ENCODE peak calls at places on chromosomes 1 and 21, in eight cellular contexts. F is endothelial cell of umbilical vein; M is K562; Y is OCI-LY7; G is vagina; L is psoas muscle; E is CD8-positive, alpha-beta T cell; X is body of pancreas. K is an unnamed sample.

GRCh38 chr1:58816747-58817221 is 32.9 kb upstream of the JUN start:
- DNase-seq in F (no peak), M (no peak), Y (no peak), G (no peak), L (no peak), E (no peak), X (no peak), K (no peak)

GRCh38 chr1:171743014-171743870 is 1.4 kb upstream of the VAMP4 start:
- DNase-seq in F (peak; percentile 56), M (no peak), Y (no peak), G (no peak), L (no peak), E (no peak), X (no peak), K (no peak)

GRCh38 chr1:59113876-59114457 is 182.9 kb upstream of the FGGY start:
- DNase-seq in F (no peak), M (no peak), Y (no peak), G (no peak), L (no peak), E (no peak), X (no peak), K (no peak)

GRCh38 chr1:116769561-116769977 is 15.3 kb downstream of the CD2 start:
- DNase-seq in F (no peak), M (no peak), Y (peak; percentile 92), G (no peak), L (no peak), E (peak; percentile 69), X (no peak), K (peak; percentile 68)

GRCh38 chr1:88935522-88936222 is 44.3 kb upstream of the GTF2B start:
- DNase-seq in F (peak; percentile 44), M (peak; percentile 49), Y (peak; percentile 59), G (no peak), L (no peak), E (peak; percentile 8), X (no peak), K (peak; percentile 41)

GRCh38 chr1:159562680-159563079 is 24.9 kb upstream of the APCS start:
- DNase-seq in F (no peak), M (no peak), Y (no peak), G (no peak), L (no peak), E (no peak), X (no peak), K (no peak)

GRCh38 chr1:36555041-36555440 is 72.3 kb upstream of the CSF3R start:
- DNase-seq in F (no peak), M (no peak), Y (no peak), G (no peak), L (no peak), E (no peak), X (no peak), K (no peak)

GRCh38 chr1:8016244-8017241 is 9.6 kb downstream of the ERRFI1 start:
- DNase-seq in F (no peak), M (no peak), Y (no peak), G (no peak), L (no peak), E (no peak), X (no peak), K (no peak)

DNA sequence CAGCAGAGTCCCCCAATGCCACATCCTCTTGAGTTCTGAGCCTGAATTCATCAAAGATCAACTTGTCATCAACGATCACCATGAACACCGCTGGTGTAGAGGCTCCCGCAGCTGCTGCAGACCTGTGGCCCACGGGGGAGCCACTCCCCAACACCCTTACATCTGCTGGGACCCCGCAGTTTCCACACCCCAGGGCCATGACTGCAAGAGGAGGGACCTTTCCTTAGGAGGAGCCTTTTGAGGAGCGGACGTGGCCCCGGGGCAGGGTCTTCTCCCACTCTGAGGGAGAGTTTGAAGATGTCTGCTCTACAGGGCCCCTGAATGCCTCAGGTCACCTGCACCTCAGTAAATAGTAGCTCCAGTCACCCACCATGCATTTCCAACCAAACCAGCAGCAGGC is 2.7 kb downstream of the PRDM15 start:
- DNase-seq in F (no peak), M (no peak), Y (peak; percentile 41), G (no peak), L (no peak), E (no peak), X (no peak), K (no peak)
- H3K9me3 ChIP-seq in F (no peaks in the 10 kb centered on the region), M (no peaks in the 10 kb centered on the region), Y (no peaks in the 10 kb centered on the region), G (no peaks in the 10 kb centered on the region), L (no peaks in the 10 kb centered on the region), E (no peaks in the 10 kb centered on the region), X (no peaks in the 10 kb centered on the region), K (no peaks in the 10 kb centered on the region)

GRCh38 chr1:92949937-92950817 is 11.1 kb downstream of the DIPK1A start:
- DNase-seq in F (no peak), M (no peak), Y (peak; percentile 54), G (no peak), L (no peak), E (no peak), X (no peak), K (no peak)

GRCh38 chr1:92953491-92953890 is 7.8 kb downstream of the DIPK1A start:
- DNase-seq in F (no peak), M (no peak), Y (peak; percentile 79), G (no peak), L (no peak), E (no peak), X (no peak), K (no peak)

GRCh38 chr1:92952714-92953113 is 8.5 kb downstream of the DIPK1A start:
- DNase-seq in F (no peak), M (no peak), Y (no peak), G (no peak), L (no peak), E (no peak), X (no peak), K (no peak)

GRCh38 chr1:92948071-92948470 is 13.2 kb downstream of the DIPK1A start:
- DNase-seq in F (no peak), M (no peak), Y (no peak), G (no peak), L (no peak), E (no peak), X (no peak), K (no peak)

DNA sequence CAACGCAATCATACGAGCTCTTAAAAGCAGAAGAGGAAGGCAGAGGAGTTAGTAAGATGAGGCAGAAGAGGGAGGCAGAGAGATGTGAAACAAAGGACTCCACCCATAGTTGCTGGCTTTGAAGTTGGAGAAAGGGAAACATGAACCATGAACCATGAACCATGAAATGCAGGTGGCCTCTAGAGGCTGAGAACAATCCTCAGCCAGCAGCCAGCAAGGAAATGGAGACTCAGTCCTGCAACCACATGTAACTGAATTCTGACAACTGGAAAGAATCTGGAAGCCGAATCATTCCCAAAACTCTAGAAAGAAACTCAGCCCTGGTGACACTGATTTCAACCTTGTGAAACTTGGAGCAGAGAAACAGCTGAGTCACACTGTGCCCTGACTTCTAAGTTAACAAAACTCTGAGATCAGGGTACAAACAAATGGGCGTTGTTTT is 10.1 kb downstream of the DIPK1A start:
- DNase-seq in F (no peak), M (no peak), Y (peak; percentile 94), G (no peak), L (no peak), E (no peak), X (peak; percentile 12), K (peak; percentile 78)
- H3K4me3 ChIP-seq in F (no peak overlapping the region), M (no peak overlapping the region), Y (peak overlapping the region; percentile 55), G (no peak overlapping the region), L (no peak overlapping the region), E (no peak overlapping the region), X (no peak overlapping the region), K (no peak overlapping the region)

GRCh38 chr1:3011631-3012510 is 9.4 kb upstream of the ACTRT2 start:
- DNase-seq in F (no peak), M (no peak), Y (no peak), G (no peak), L (no peak), E (no peak), X (peak; percentile 13), K (no peak)
- H3K9me3 ChIP-seq in F (peaks cover 2% of the 10 kb centered on the region), M (no peaks in the 10 kb centered on the region), Y (peaks cover 10% of the 10 kb centered on the region), G (no peaks in the 10 kb centered on the region), L (no peaks in the 10 kb centered on the region), E (peaks cover 3% of the 10 kb centered on the region), X (no peaks in the 10 kb centered on the region), K (peaks cover 2% of the 10 kb centered on the region)

GRCh38 chr1:207885129-207886032 is 25.5 kb downstream of the CD34 start:
- DNase-seq in F (peak; percentile 94), M (peak; percentile 91), Y (peak; percentile 76), G (peak; percentile 86), L (peak; percentile 83), E (peak; percentile 74), X (peak; percentile 91), K (peak; percentile 80)

GRCh38 chr1:207883660-207884245 is 27.2 kb downstream of the CD34 start:
- DNase-seq in F (no peak), M (no peak), Y (no peak), G (peak; percentile 81), L (no peak), E (no peak), X (no peak), K (no peak)

GRCh38 chr1:207884276-207885029 is 26.5 kb downstream of the CD34 start:
- DNase-seq in F (no peak), M (no peak), Y (no peak), G (peak; percentile 83), L (no peak), E (no peak), X (no peak), K (no peak)

GRCh38 chr1:207882692-207883091 is 28.2 kb downstream of the CD34 start:
- DNase-seq in F (no peak), M (no peak), Y (no peak), G (peak; percentile 56), L (no peak), E (no peak), X (no peak), K (no peak)

GRCh38 chr1:207883104-207883651 is 27.7 kb downstream of the CD34 start:
- DNase-seq in F (no peak), M (no peak), Y (no peak), G (no peak), L (no peak), E (no peak), X (no peak), K (peak; percentile 44)
- H3K4me3 ChIP-seq in F (no peak overlapping the region), M (no peak overlapping the region), Y (no peak overlapping the region), G (no peak overlapping the region), L (no peak overlapping the region), E (peak overlapping the region; percentile 51), X (no peak overlapping the region), K (no peak overlapping the region)

DNA sequence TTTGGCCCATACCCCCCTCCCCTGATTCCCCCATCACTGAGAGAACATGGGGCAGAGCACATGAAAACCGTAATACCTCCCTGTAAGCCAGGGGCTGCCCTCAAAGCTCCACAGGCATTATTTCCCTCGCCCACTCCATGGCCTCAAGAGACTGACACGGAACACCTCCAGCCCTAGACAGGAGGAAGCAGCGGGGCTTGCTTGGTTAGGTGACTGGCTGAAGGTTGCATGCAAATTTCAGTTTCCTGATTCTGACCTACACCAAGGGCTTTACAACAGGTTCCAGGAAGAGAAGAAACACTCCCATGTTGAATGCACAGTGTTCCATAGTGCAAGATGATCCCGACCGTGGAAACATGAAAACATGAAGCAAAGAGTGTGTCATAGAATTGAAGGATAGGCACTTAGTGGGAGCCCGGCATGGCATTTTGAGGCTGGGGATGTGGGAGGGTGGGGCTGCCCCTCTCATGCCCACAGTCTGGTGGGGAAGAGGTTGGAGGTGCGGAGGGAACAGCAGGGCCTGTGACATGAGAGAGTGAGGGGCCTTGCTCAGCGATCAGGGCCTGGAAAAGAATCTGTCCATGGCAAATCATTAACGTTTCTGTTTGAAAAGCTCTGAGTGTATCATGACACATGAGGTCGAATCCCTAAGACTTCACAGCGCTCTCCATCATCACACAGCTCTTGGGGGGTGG is 33.5 kb downstream of the GPR137B start:
- DNase-seq in F (no peak), M (peak; percentile 4), Y (peak; percentile 16), G (no peak), L (no peak), E (no peak), X (no peak), K (no peak)
- H3K9me3 ChIP-seq in F (no peaks in the 10 kb centered on the region), M (no peaks in the 10 kb centered on the region), Y (no peaks in the 10 kb centered on the region), G (no peaks in the 10 kb centered on the region), L (no peaks in the 10 kb centered on the region), E (no peaks in the 10 kb centered on the region), X (no peaks in the 10 kb centered on the region), K (no peaks in the 10 kb centered on the region)